ENCODE peak calls at places on chromosome 15, in five cellular contexts. One of them, this sample, is unnamed.

GRCh38 chr15:31442203-31443090 is 115.8 kb downstream of the KLF13 start:
- DNase-seq in breast epithelium: no peak
- DNase-seq in H1: no peak
- DNase-seq in GM23338: peak
- DNase-seq in HCT116: no peak
- DNase-seq in this sample: no peak

GRCh38 chr15:94674251-94674650 is 442.9 kb downstream of the MCTP2 start:
- DNase-seq in breast epithelium: no peak
- DNase-seq in H1: no peak
- DNase-seq in GM23338: no peak
- DNase-seq in HCT116: no peak
- DNase-seq in this sample: no peak

GRCh38 chr15:92645051-92645631 is 10.4 kb downstream of the FAM174B start:
- DNase-seq in breast epithelium: no peak
- DNase-seq in H1: no peak
- DNase-seq in GM23338: no peak
- DNase-seq in HCT116: no peak
- DNase-seq in this sample: no peak

GRCh38 chr15:67105065-67105951 is 39.9 kb downstream of the SMAD3 start:
- DNase-seq in breast epithelium: no peak
- DNase-seq in H1: no peak
- DNase-seq in GM23338: no peak
- DNase-seq in HCT116: peak
- DNase-seq in this sample: peak

GRCh38 chr15:66875588-66876422 is 173.8 kb downstream of the SMAD6 start:
- DNase-seq in breast epithelium: no peak
- DNase-seq in H1: no peak
- DNase-seq in GM23338: no peak
- DNase-seq in HCT116: no peak
- DNase-seq in this sample: no peak

GRCh38 chr15:37045859-37046318 is 54.5 kb downstream of the MEIS2 start:
- DNase-seq in breast epithelium: no peak
- DNase-seq in H1: peak
- DNase-seq in GM23338: peak
- DNase-seq in HCT116: no peak
- DNase-seq in this sample: no peak

GRCh38 chr15:66780172-66780972 is 78.3 kb downstream of the SMAD6 start:
- DNase-seq in breast epithelium: no peak
- DNase-seq in H1: no peak
- DNase-seq in GM23338: no peak
- DNase-seq in HCT116: no peak
- DNase-seq in this sample: peak

GRCh38 chr15:25892126-25892525 is 29.0 kb upstream of the ATP10A start:
- DNase-seq in breast epithelium: no peak
- DNase-seq in H1: no peak
- DNase-seq in GM23338: no peak
- DNase-seq in HCT116: no peak
- DNase-seq in this sample: no peak

GRCh38 chr15:100987143-100987542 is 68.0 kb downstream of the LRRK1 start:
- DNase-seq in breast epithelium: no peak
- DNase-seq in H1: no peak
- DNase-seq in GM23338: no peak
- DNase-seq in HCT116: no peak
- DNase-seq in this sample: no peak

GRCh38 chr15:28265334-28266019 is 56.5 kb downstream of the HERC2 start:
- DNase-seq in breast epithelium: no peak
- DNase-seq in H1: no peak
- DNase-seq in GM23338: no peak
- DNase-seq in HCT116: no peak
- DNase-seq in this sample: no peak

GRCh38 chr15:34582461-34583357 is 742 bp downstream of the GOLGA8B start:
- DNase-seq in breast epithelium: no peak
- DNase-seq in H1: no peak
- DNase-seq in GM23338: peak
- DNase-seq in HCT116: peak
- DNase-seq in this sample: peak

GRCh38 chr15:34581043-34581365 is 2.4 kb downstream of the GOLGA8B start:
- DNase-seq in breast epithelium: no peak
- DNase-seq in H1: no peak
- DNase-seq in GM23338: no peak
- DNase-seq in HCT116: no peak
- DNase-seq in this sample: no peak

GRCh38 chr15:34584996-34585395 is 1.5 kb upstream of the GOLGA8B start:
- DNase-seq in breast epithelium: no peak
- DNase-seq in H1: no peak
- DNase-seq in GM23338: no peak
- DNase-seq in HCT116: no peak
- DNase-seq in this sample: no peak

GRCh38 chr15:34583399-34584320 is at the start of gene GOLGA8B:
- DNase-seq in breast epithelium: no peak
- DNase-seq in H1: no peak
- DNase-seq in GM23338: peak
- DNase-seq in HCT116: peak
- DNase-seq in this sample: peak

GRCh38 chr15:34584321-34584668 is 844 bp upstream of the GOLGA8B start:
- DNase-seq in breast epithelium: no peak
- DNase-seq in H1: no peak
- DNase-seq in GM23338: peak
- DNase-seq in HCT116: no peak
- DNase-seq in this sample: no peak
- H3K27ac ChIP-seq in breast epithelium: no peak
- H3K27ac ChIP-seq in H1: no peak
- H3K27ac ChIP-seq in GM23338: no peak
- H3K27ac ChIP-seq in HCT116: peak
- H3K27ac ChIP-seq in this sample: no peak

DNA sequence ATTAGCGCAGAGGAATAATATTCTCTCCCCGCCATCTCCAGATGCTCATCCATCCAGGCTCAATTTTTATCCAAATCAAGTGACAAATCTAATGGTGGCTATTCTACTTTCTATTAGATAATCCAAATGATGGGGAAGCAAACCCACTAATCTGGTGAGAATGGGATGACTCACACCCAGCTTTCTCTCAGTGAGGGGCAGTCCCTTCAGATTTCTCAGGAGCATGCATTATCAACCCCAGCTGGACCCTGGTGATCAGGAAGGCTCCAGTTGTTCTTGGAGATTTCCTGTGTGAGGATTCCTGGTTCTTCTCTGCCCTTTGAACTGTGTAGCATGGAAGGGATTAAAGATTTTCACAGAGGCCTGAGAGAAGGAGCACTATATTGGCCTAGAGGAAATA is 358.0 kb downstream of the WDR72 start:
- DNase-seq in breast epithelium: no peak
- DNase-seq in H1: no peak
- DNase-seq in GM23338: no peak
- DNase-seq in HCT116: no peak
- DNase-seq in this sample: no peak
- TF ChIP-seq POLR2AphosphoS5 in breast epithelium: no peak
- TF ChIP-seq POLR2AphosphoS5 in H1: no peak
- TF ChIP-seq POLR2AphosphoS5 in GM23338: no peak
- TF ChIP-seq POLR2AphosphoS5 in HCT116: no peak
- TF ChIP-seq POLR2AphosphoS5 in this sample: no peak

GRCh38 chr15:89681146-89681545 is 2.0 kb upstream of the PLIN1 start:
- DNase-seq in breast epithelium: no peak
- DNase-seq in H1: no peak
- DNase-seq in GM23338: no peak
- DNase-seq in HCT116: no peak
- DNase-seq in this sample: no peak
- H3K27ac ChIP-seq in breast epithelium: peak
- H3K27ac ChIP-seq in H1: no peak
- H3K27ac ChIP-seq in GM23338: no peak
- H3K27ac ChIP-seq in HCT116: no peak
- H3K27ac ChIP-seq in this sample: peak

DNA sequence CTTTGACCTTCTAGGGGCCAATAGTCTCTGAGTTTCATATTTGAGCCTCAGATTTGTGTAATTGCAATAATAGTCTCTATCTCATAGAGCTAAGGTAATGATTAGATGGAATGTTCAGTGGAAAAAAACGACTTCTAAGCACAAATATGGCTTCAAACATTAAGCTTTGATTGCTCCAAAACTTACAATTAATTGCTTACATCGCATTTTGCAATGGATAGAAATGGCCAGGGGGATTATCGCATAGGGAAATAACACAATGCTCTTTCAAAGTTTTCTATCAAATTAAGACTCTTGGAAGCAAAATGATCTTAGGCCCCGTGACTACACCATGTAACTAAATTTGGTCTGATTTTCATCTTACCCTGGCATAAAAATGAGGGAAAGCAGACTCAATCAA is 888.6 kb downstream of the AGBL1 start:
- DNase-seq in breast epithelium: no peak
- DNase-seq in H1: no peak
- DNase-seq in GM23338: no peak
- DNase-seq in HCT116: no peak
- DNase-seq in this sample: no peak
- TF ChIP-seq POLR2AphosphoS5 in breast epithelium: no peak
- TF ChIP-seq POLR2AphosphoS5 in H1: no peak
- TF ChIP-seq POLR2AphosphoS5 in GM23338: no peak
- TF ChIP-seq POLR2AphosphoS5 in HCT116: no peak
- TF ChIP-seq POLR2AphosphoS5 in this sample: no peak

GRCh38 chr15:80480909-80481308 is 76.7 kb downstream of the ARNT2 start:
- DNase-seq in breast epithelium: no peak
- DNase-seq in H1: no peak
- DNase-seq in GM23338: peak
- DNase-seq in HCT116: no peak
- DNase-seq in this sample: peak
- H3K27ac ChIP-seq in breast epithelium: no peak
- H3K27ac ChIP-seq in H1: peak
- H3K27ac ChIP-seq in GM23338: peak
- H3K27ac ChIP-seq in HCT116: no peak
- H3K27ac ChIP-seq in this sample: peak

This sample was measured in transverse colon.